ENCODE peak calls at places on chromosome 11, in nine cellular contexts. One of them, this sample, is unnamed.

GRCh38 chr11:114169321-114169749 is 109.8 kb downstream of the ZBTB16 start:
- DNase-seq in activated naive CD8-positive, alpha-beta T cell treated with anti-CD3 and anti-CD28 coated beads, Interleukin-2, amount 10 ng/mL, durations not matched to agents 7 days and 5 days: no peak
- DNase-seq in fibroblast of the aortic adventitia: no peak
- DNase-seq in nucleus accumbens: no peak
- DNase-seq in fibroblast of pulmonary artery: no peak
- DNase-seq in heart right ventricle: no peak
- DNase-seq in right atrium auricular region: no peak
- DNase-seq in NCI-H748 treated with DMSO at 0.1 percent for 48 hours: no peak
- DNase-seq in NCI-H524: no peak
- DNase-seq in this sample: no peak

GRCh38 chr11:8732748-8733241 is 50.2 kb downstream of the RPL27A start:
- DNase-seq in activated naive CD8-positive, alpha-beta T cell treated with anti-CD3 and anti-CD28 coated beads, Interleukin-2, amount 10 ng/mL, durations not matched to agents 7 days and 5 days: no peak
- DNase-seq in fibroblast of the aortic adventitia: peak; percentile 89
- DNase-seq in nucleus accumbens: no peak
- DNase-seq in fibroblast of pulmonary artery: peak; percentile 78
- DNase-seq in heart right ventricle: peak; percentile 73
- DNase-seq in right atrium auricular region: peak; percentile 83
- DNase-seq in NCI-H748 treated with DMSO at 0.1 percent for 48 hours: no peak
- DNase-seq in NCI-H524: no peak
- DNase-seq in this sample: no peak

GRCh38 chr11:45859661-45860140 is 12.4 kb downstream of the CRY2 start:
- DNase-seq in activated naive CD8-positive, alpha-beta T cell treated with anti-CD3 and anti-CD28 coated beads, Interleukin-2, amount 10 ng/mL, durations not matched to agents 7 days and 5 days: no peak
- DNase-seq in fibroblast of the aortic adventitia: peak; percentile 99
- DNase-seq in nucleus accumbens: peak; percentile 78
- DNase-seq in fibroblast of pulmonary artery: peak; percentile 98
- DNase-seq in heart right ventricle: peak; percentile 94
- DNase-seq in right atrium auricular region: peak; percentile 94
- DNase-seq in NCI-H748 treated with DMSO at 0.1 percent for 48 hours: no peak
- DNase-seq in NCI-H524: peak; percentile 16
- DNase-seq in this sample: no peak

GRCh38 chr11:7964873-7965272 is 374 bp downstream of the NLRP10 start:
- DNase-seq in activated naive CD8-positive, alpha-beta T cell treated with anti-CD3 and anti-CD28 coated beads, Interleukin-2, amount 10 ng/mL, durations not matched to agents 7 days and 5 days: no peak
- DNase-seq in fibroblast of the aortic adventitia: peak; percentile 75
- DNase-seq in nucleus accumbens: no peak
- DNase-seq in fibroblast of pulmonary artery: no peak
- DNase-seq in heart right ventricle: no peak
- DNase-seq in right atrium auricular region: no peak
- DNase-seq in NCI-H748 treated with DMSO at 0.1 percent for 48 hours: no peak
- DNase-seq in NCI-H524: no peak
- DNase-seq in this sample: no peak

GRCh38 chr11:9972917-9973504 is 309.1 kb downstream of the SWAP70 start:
- DNase-seq in activated naive CD8-positive, alpha-beta T cell treated with anti-CD3 and anti-CD28 coated beads, Interleukin-2, amount 10 ng/mL, durations not matched to agents 7 days and 5 days: no peak
- DNase-seq in fibroblast of the aortic adventitia: peak; percentile 78
- DNase-seq in nucleus accumbens: no peak
- DNase-seq in fibroblast of pulmonary artery: peak; percentile 85
- DNase-seq in heart right ventricle: peak; percentile 9
- DNase-seq in right atrium auricular region: no peak
- DNase-seq in NCI-H748 treated with DMSO at 0.1 percent for 48 hours: peak; percentile 24
- DNase-seq in NCI-H524: peak; percentile 25
- DNase-seq in this sample: peak; percentile 63

GRCh38 chr11:102600666-102601065 is 24.5 kb downstream of the MMP20 start:
- DNase-seq in activated naive CD8-positive, alpha-beta T cell treated with anti-CD3 and anti-CD28 coated beads, Interleukin-2, amount 10 ng/mL, durations not matched to agents 7 days and 5 days: no peak
- DNase-seq in fibroblast of the aortic adventitia: no peak
- DNase-seq in nucleus accumbens: no peak
- DNase-seq in fibroblast of pulmonary artery: no peak
- DNase-seq in heart right ventricle: no peak
- DNase-seq in right atrium auricular region: no peak
- DNase-seq in NCI-H748 treated with DMSO at 0.1 percent for 48 hours: no peak
- DNase-seq in NCI-H524: no peak
- DNase-seq in this sample: peak; percentile 46

GRCh38 chr11:65478411-65479183 is 20.2 kb upstream of the MALAT1 start:
- DNase-seq in activated naive CD8-positive, alpha-beta T cell treated with anti-CD3 and anti-CD28 coated beads, Interleukin-2, amount 10 ng/mL, durations not matched to agents 7 days and 5 days: no peak
- DNase-seq in fibroblast of the aortic adventitia: peak; percentile 70
- DNase-seq in nucleus accumbens: peak; percentile 39
- DNase-seq in fibroblast of pulmonary artery: peak; percentile 69
- DNase-seq in heart right ventricle: peak; percentile 72
- DNase-seq in right atrium auricular region: no peak
- DNase-seq in NCI-H748 treated with DMSO at 0.1 percent for 48 hours: no peak
- DNase-seq in NCI-H524: no peak
- DNase-seq in this sample: no peak

GRCh38 chr11:113730887-113731726 is 25.0 kb upstream of the TMPRSS5 start:
- DNase-seq in activated naive CD8-positive, alpha-beta T cell treated with anti-CD3 and anti-CD28 coated beads, Interleukin-2, amount 10 ng/mL, durations not matched to agents 7 days and 5 days: no peak
- DNase-seq in fibroblast of the aortic adventitia: peak; percentile 76
- DNase-seq in nucleus accumbens: peak; percentile 43
- DNase-seq in fibroblast of pulmonary artery: peak; percentile 72
- DNase-seq in heart right ventricle: peak; percentile 16
- DNase-seq in right atrium auricular region: no peak
- DNase-seq in NCI-H748 treated with DMSO at 0.1 percent for 48 hours: peak; percentile 32
- DNase-seq in NCI-H524: peak; percentile 72
- DNase-seq in this sample: peak; percentile 5

GRCh38 chr11:104823638-104824037 is 74.6 kb downstream of the CASP12 start:
- DNase-seq in activated naive CD8-positive, alpha-beta T cell treated with anti-CD3 and anti-CD28 coated beads, Interleukin-2, amount 10 ng/mL, durations not matched to agents 7 days and 5 days: no peak
- DNase-seq in fibroblast of the aortic adventitia: no peak
- DNase-seq in nucleus accumbens: no peak
- DNase-seq in fibroblast of pulmonary artery: no peak
- DNase-seq in heart right ventricle: no peak
- DNase-seq in right atrium auricular region: no peak
- DNase-seq in NCI-H748 treated with DMSO at 0.1 percent for 48 hours: no peak
- DNase-seq in NCI-H524: no peak
- DNase-seq in this sample: no peak

GRCh38 chr11:131833371-131833770 is 463.0 kb downstream of the NTM start:
- DNase-seq in activated naive CD8-positive, alpha-beta T cell treated with anti-CD3 and anti-CD28 coated beads, Interleukin-2, amount 10 ng/mL, durations not matched to agents 7 days and 5 days: no peak
- DNase-seq in fibroblast of the aortic adventitia: no peak
- DNase-seq in nucleus accumbens: no peak
- DNase-seq in fibroblast of pulmonary artery: no peak
- DNase-seq in heart right ventricle: no peak
- DNase-seq in right atrium auricular region: no peak
- DNase-seq in NCI-H748 treated with DMSO at 0.1 percent for 48 hours: no peak
- DNase-seq in NCI-H524: no peak
- DNase-seq in this sample: no peak

GRCh38 chr11:27357250-27357649 is 5.8 kb downstream of the CCDC34 start:
- DNase-seq in activated naive CD8-positive, alpha-beta T cell treated with anti-CD3 and anti-CD28 coated beads, Interleukin-2, amount 10 ng/mL, durations not matched to agents 7 days and 5 days: no peak
- DNase-seq in fibroblast of the aortic adventitia: no peak
- DNase-seq in nucleus accumbens: no peak
- DNase-seq in fibroblast of pulmonary artery: no peak
- DNase-seq in heart right ventricle: no peak
- DNase-seq in right atrium auricular region: no peak
- DNase-seq in NCI-H748 treated with DMSO at 0.1 percent for 48 hours: peak; percentile 78
- DNase-seq in NCI-H524: no peak
- DNase-seq in this sample: no peak

GRCh38 chr11:113884361-113884836 is 9.0 kb upstream of the USP28 start:
- DNase-seq in activated naive CD8-positive, alpha-beta T cell treated with anti-CD3 and anti-CD28 coated beads, Interleukin-2, amount 10 ng/mL, durations not matched to agents 7 days and 5 days: no peak
- DNase-seq in fibroblast of the aortic adventitia: peak; percentile 48
- DNase-seq in nucleus accumbens: no peak
- DNase-seq in fibroblast of pulmonary artery: peak; percentile 60
- DNase-seq in heart right ventricle: no peak
- DNase-seq in right atrium auricular region: no peak
- DNase-seq in NCI-H748 treated with DMSO at 0.1 percent for 48 hours: no peak
- DNase-seq in NCI-H524: no peak
- DNase-seq in this sample: no peak

GRCh38 chr11:29432719-29433325 is 584.0 kb downstream of the KCNA4 start:
- DNase-seq in activated naive CD8-positive, alpha-beta T cell treated with anti-CD3 and anti-CD28 coated beads, Interleukin-2, amount 10 ng/mL, durations not matched to agents 7 days and 5 days: no peak
- DNase-seq in fibroblast of the aortic adventitia: peak; percentile 42
- DNase-seq in nucleus accumbens: no peak
- DNase-seq in fibroblast of pulmonary artery: peak; percentile 44
- DNase-seq in heart right ventricle: no peak
- DNase-seq in right atrium auricular region: no peak
- DNase-seq in NCI-H748 treated with DMSO at 0.1 percent for 48 hours: no peak
- DNase-seq in NCI-H524: peak; percentile 59
- DNase-seq in this sample: peak; percentile 11

GRCh38 chr11:94129505-94130335 is 1.1 kb downstream of the PANX1 start:
- DNase-seq in activated naive CD8-positive, alpha-beta T cell treated with anti-CD3 and anti-CD28 coated beads, Interleukin-2, amount 10 ng/mL, durations not matched to agents 7 days and 5 days: no peak
- DNase-seq in fibroblast of the aortic adventitia: no peak
- DNase-seq in nucleus accumbens: no peak
- DNase-seq in fibroblast of pulmonary artery: peak; percentile 38
- DNase-seq in heart right ventricle: peak; percentile 43
- DNase-seq in right atrium auricular region: no peak
- DNase-seq in NCI-H748 treated with DMSO at 0.1 percent for 48 hours: peak; percentile 49
- DNase-seq in NCI-H524: no peak
- DNase-seq in this sample: no peak

GRCh38 chr11:114623720-114624119 is 28.1 kb upstream of the NXPE4 start:
- DNase-seq in activated naive CD8-positive, alpha-beta T cell treated with anti-CD3 and anti-CD28 coated beads, Interleukin-2, amount 10 ng/mL, durations not matched to agents 7 days and 5 days: no peak
- DNase-seq in fibroblast of the aortic adventitia: no peak
- DNase-seq in nucleus accumbens: no peak
- DNase-seq in fibroblast of pulmonary artery: no peak
- DNase-seq in heart right ventricle: no peak
- DNase-seq in right atrium auricular region: no peak
- DNase-seq in NCI-H748 treated with DMSO at 0.1 percent for 48 hours: no peak
- DNase-seq in NCI-H524: no peak
- DNase-seq in this sample: no peak

GRCh38 chr11:32098142-32098903 is 7.4 kb downstream of the RCN1 start:
- DNase-seq in activated naive CD8-positive, alpha-beta T cell treated with anti-CD3 and anti-CD28 coated beads, Interleukin-2, amount 10 ng/mL, durations not matched to agents 7 days and 5 days: no peak
- DNase-seq in fibroblast of the aortic adventitia: no peak
- DNase-seq in nucleus accumbens: no peak
- DNase-seq in fibroblast of pulmonary artery: no peak
- DNase-seq in heart right ventricle: no peak
- DNase-seq in right atrium auricular region: no peak
- DNase-seq in NCI-H748 treated with DMSO at 0.1 percent for 48 hours: no peak
- DNase-seq in NCI-H524: no peak
- DNase-seq in this sample: no peak

GRCh38 chr11:127919206-127920000 is 668.0 kb downstream of the ETS1 start:
- DNase-seq in activated naive CD8-positive, alpha-beta T cell treated with anti-CD3 and anti-CD28 coated beads, Interleukin-2, amount 10 ng/mL, durations not matched to agents 7 days and 5 days: no peak
- DNase-seq in fibroblast of the aortic adventitia: peak; percentile 91
- DNase-seq in nucleus accumbens: no peak
- DNase-seq in fibroblast of pulmonary artery: peak; percentile 73
- DNase-seq in heart right ventricle: no peak
- DNase-seq in right atrium auricular region: no peak
- DNase-seq in NCI-H748 treated with DMSO at 0.1 percent for 48 hours: no peak
- DNase-seq in NCI-H524: no peak
- DNase-seq in this sample: no peak

GRCh38 chr11:60946601-60947265 is 5.2 kb downstream of the SLC15A3 start:
- DNase-seq in activated naive CD8-positive, alpha-beta T cell treated with anti-CD3 and anti-CD28 coated beads, Interleukin-2, amount 10 ng/mL, durations not matched to agents 7 days and 5 days: no peak
- DNase-seq in fibroblast of the aortic adventitia: no peak
- DNase-seq in nucleus accumbens: no peak
- DNase-seq in fibroblast of pulmonary artery: no peak
- DNase-seq in heart right ventricle: no peak
- DNase-seq in right atrium auricular region: no peak
- DNase-seq in NCI-H748 treated with DMSO at 0.1 percent for 48 hours: no peak
- DNase-seq in NCI-H524: peak; percentile 73
- DNase-seq in this sample: no peak

GRCh38 chr11:116930177-116930576 is 92.8 kb upstream of the APOA1 start:
- DNase-seq in activated naive CD8-positive, alpha-beta T cell treated with anti-CD3 and anti-CD28 coated beads, Interleukin-2, amount 10 ng/mL, durations not matched to agents 7 days and 5 days: peak; percentile 39
- DNase-seq in fibroblast of the aortic adventitia: peak; percentile 57
- DNase-seq in nucleus accumbens: no peak
- DNase-seq in fibroblast of pulmonary artery: peak; percentile 57
- DNase-seq in heart right ventricle: peak; percentile 26
- DNase-seq in right atrium auricular region: no peak
- DNase-seq in NCI-H748 treated with DMSO at 0.1 percent for 48 hours: no peak
- DNase-seq in NCI-H524: no peak
- DNase-seq in this sample: no peak

GRCh38 chr11:104524276-104524675 is 360.3 kb upstream of the PDGFD start:
- DNase-seq in activated naive CD8-positive, alpha-beta T cell treated with anti-CD3 and anti-CD28 coated beads, Interleukin-2, amount 10 ng/mL, durations not matched to agents 7 days and 5 days: no peak
- DNase-seq in fibroblast of the aortic adventitia: no peak
- DNase-seq in nucleus accumbens: no peak
- DNase-seq in fibroblast of pulmonary artery: no peak
- DNase-seq in heart right ventricle: no peak
- DNase-seq in right atrium auricular region: no peak
- DNase-seq in NCI-H748 treated with DMSO at 0.1 percent for 48 hours: no peak
- DNase-seq in NCI-H524: no peak
- DNase-seq in this sample: no peak

GRCh38 chr11:74720596-74721478 is 10.4 kb downstream of the CHRDL2 start:
- DNase-seq in activated naive CD8-positive, alpha-beta T cell treated with anti-CD3 and anti-CD28 coated beads, Interleukin-2, amount 10 ng/mL, durations not matched to agents 7 days and 5 days: no peak
- DNase-seq in fibroblast of the aortic adventitia: peak; percentile 85
- DNase-seq in nucleus accumbens: peak; percentile 66
- DNase-seq in fibroblast of pulmonary artery: peak; percentile 78
- DNase-seq in heart right ventricle: peak; percentile 58
- DNase-seq in right atrium auricular region: peak; percentile 86
- DNase-seq in NCI-H748 treated with DMSO at 0.1 percent for 48 hours: no peak
- DNase-seq in NCI-H524: no peak
- DNase-seq in this sample: no peak

GRCh38 chr11:115926601-115927000 is 422.4 kb upstream of the CADM1 start:
- DNase-seq in activated naive CD8-positive, alpha-beta T cell treated with anti-CD3 and anti-CD28 coated beads, Interleukin-2, amount 10 ng/mL, durations not matched to agents 7 days and 5 days: no peak
- DNase-seq in fibroblast of the aortic adventitia: no peak
- DNase-seq in nucleus accumbens: no peak
- DNase-seq in fibroblast of pulmonary artery: no peak
- DNase-seq in heart right ventricle: no peak
- DNase-seq in right atrium auricular region: no peak
- DNase-seq in NCI-H748 treated with DMSO at 0.1 percent for 48 hours: no peak
- DNase-seq in NCI-H524: no peak
- DNase-seq in this sample: no peak

GRCh38 chr11:129331871-129332274 is 43.8 kb upstream of the BARX2 start:
- DNase-seq in activated naive CD8-positive, alpha-beta T cell treated with anti-CD3 and anti-CD28 coated beads, Interleukin-2, amount 10 ng/mL, durations not matched to agents 7 days and 5 days: peak; percentile 69
- DNase-seq in fibroblast of the aortic adventitia: peak; percentile 71
- DNase-seq in nucleus accumbens: peak; percentile 72
- DNase-seq in fibroblast of pulmonary artery: peak; percentile 78
- DNase-seq in heart right ventricle: peak; percentile 77
- DNase-seq in right atrium auricular region: peak; percentile 88
- DNase-seq in NCI-H748 treated with DMSO at 0.1 percent for 48 hours: peak; percentile 70
- DNase-seq in NCI-H524: peak; percentile 95
- DNase-seq in this sample: peak; percentile 73

GRCh38 chr11:109885006-109885405 is 208.2 kb upstream of the ZC3H12C start:
- DNase-seq in activated naive CD8-positive, alpha-beta T cell treated with anti-CD3 and anti-CD28 coated beads, Interleukin-2, amount 10 ng/mL, durations not matched to agents 7 days and 5 days: no peak
- DNase-seq in fibroblast of the aortic adventitia: no peak
- DNase-seq in nucleus accumbens: no peak
- DNase-seq in fibroblast of pulmonary artery: no peak
- DNase-seq in heart right ventricle: no peak
- DNase-seq in right atrium auricular region: no peak
- DNase-seq in NCI-H748 treated with DMSO at 0.1 percent for 48 hours: no peak
- DNase-seq in NCI-H524: peak; percentile 8
- DNase-seq in this sample: no peak

GRCh38 chr11:122851366-122852011 is 13.2 kb downstream of the CRTAM start:
- DNase-seq in activated naive CD8-positive, alpha-beta T cell treated with anti-CD3 and anti-CD28 coated beads, Interleukin-2, amount 10 ng/mL, durations not matched to agents 7 days and 5 days: no peak
- DNase-seq in fibroblast of the aortic adventitia: no peak
- DNase-seq in nucleus accumbens: no peak
- DNase-seq in fibroblast of pulmonary artery: no peak
- DNase-seq in heart right ventricle: no peak
- DNase-seq in right atrium auricular region: no peak
- DNase-seq in NCI-H748 treated with DMSO at 0.1 percent for 48 hours: no peak
- DNase-seq in NCI-H524: no peak
- DNase-seq in this sample: no peak

GRCh38 chr11:108780119-108780518 is 115.2 kb downstream of the DDX10 start:
- DNase-seq in activated naive CD8-positive, alpha-beta T cell treated with anti-CD3 and anti-CD28 coated beads, Interleukin-2, amount 10 ng/mL, durations not matched to agents 7 days and 5 days: no peak
- DNase-seq in fibroblast of the aortic adventitia: no peak
- DNase-seq in nucleus accumbens: no peak
- DNase-seq in fibroblast of pulmonary artery: no peak
- DNase-seq in heart right ventricle: no peak
- DNase-seq in right atrium auricular region: no peak
- DNase-seq in NCI-H748 treated with DMSO at 0.1 percent for 48 hours: no peak
- DNase-seq in NCI-H524: no peak
- DNase-seq in this sample: no peak

GRCh38 chr11:69381681-69382130 is 87.8 kb downstream of the MYEOV start:
- DNase-seq in activated naive CD8-positive, alpha-beta T cell treated with anti-CD3 and anti-CD28 coated beads, Interleukin-2, amount 10 ng/mL, durations not matched to agents 7 days and 5 days: peak; percentile 21
- DNase-seq in fibroblast of the aortic adventitia: no peak
- DNase-seq in nucleus accumbens: no peak
- DNase-seq in fibroblast of pulmonary artery: no peak
- DNase-seq in heart right ventricle: no peak
- DNase-seq in right atrium auricular region: no peak
- DNase-seq in NCI-H748 treated with DMSO at 0.1 percent for 48 hours: no peak
- DNase-seq in NCI-H524: no peak
- DNase-seq in this sample: no peak

GRCh38 chr11:72718101-72718501 is 34.1 kb downstream of the ARAP1 start:
- DNase-seq in activated naive CD8-positive, alpha-beta T cell treated with anti-CD3 and anti-CD28 coated beads, Interleukin-2, amount 10 ng/mL, durations not matched to agents 7 days and 5 days: no peak
- DNase-seq in fibroblast of the aortic adventitia: no peak
- DNase-seq in nucleus accumbens: no peak
- DNase-seq in fibroblast of pulmonary artery: no peak
- DNase-seq in heart right ventricle: no peak
- DNase-seq in right atrium auricular region: no peak
- DNase-seq in NCI-H748 treated with DMSO at 0.1 percent for 48 hours: no peak
- DNase-seq in NCI-H524: no peak
- DNase-seq in this sample: no peak

GRCh38 chr11:66685276-66686099 is 7.8 kb upstream of the RBM4B start:
- DNase-seq in activated naive CD8-positive, alpha-beta T cell treated with anti-CD3 and anti-CD28 coated beads, Interleukin-2, amount 10 ng/mL, durations not matched to agents 7 days and 5 days: no peak
- DNase-seq in fibroblast of the aortic adventitia: no peak
- DNase-seq in nucleus accumbens: no peak
- DNase-seq in fibroblast of pulmonary artery: no peak
- DNase-seq in heart right ventricle: no peak
- DNase-seq in right atrium auricular region: no peak
- DNase-seq in NCI-H748 treated with DMSO at 0.1 percent for 48 hours: no peak
- DNase-seq in NCI-H524: peak; percentile 81
- DNase-seq in this sample: no peak

GRCh38 chr11:35138949-35139881 is at the start of gene CD44:
- DNase-seq in activated naive CD8-positive, alpha-beta T cell treated with anti-CD3 and anti-CD28 coated beads, Interleukin-2, amount 10 ng/mL, durations not matched to agents 7 days and 5 days: peak; percentile 70
- DNase-seq in fibroblast of the aortic adventitia: peak; percentile 88
- DNase-seq in nucleus accumbens: no peak
- DNase-seq in fibroblast of pulmonary artery: peak; percentile 82
- DNase-seq in heart right ventricle: peak; percentile 55
- DNase-seq in right atrium auricular region: peak; percentile 88
- DNase-seq in NCI-H748 treated with DMSO at 0.1 percent for 48 hours: peak; percentile 41
- DNase-seq in NCI-H524: peak; percentile 38
- DNase-seq in this sample: peak; percentile 83

GRCh38 chr11:20351151-20351550 is 12.4 kb upstream of the HTATIP2 start:
- DNase-seq in activated naive CD8-positive, alpha-beta T cell treated with anti-CD3 and anti-CD28 coated beads, Interleukin-2, amount 10 ng/mL, durations not matched to agents 7 days and 5 days: no peak
- DNase-seq in fibroblast of the aortic adventitia: no peak
- DNase-seq in nucleus accumbens: no peak
- DNase-seq in fibroblast of pulmonary artery: no peak
- DNase-seq in heart right ventricle: no peak
- DNase-seq in right atrium auricular region: no peak
- DNase-seq in NCI-H748 treated with DMSO at 0.1 percent for 48 hours: no peak
- DNase-seq in NCI-H524: no peak
- DNase-seq in this sample: no peak